ENCODE peak calls at places on chromosomes 2 and 18, in four cellular contexts. P, W, J and U are unnamed samples.
A peak's percentile ranks its signal among the peaks of the same experiment; 100 is the strongest.

GRCh38 chr18:31424383-31424988 is 23.1 kb upstream of the DSG3 start:
- DNase-seq in P (peak; percentile 33), W (no peak), J (peak; percentile 20), U (no peak)

GRCh38 chr2:151767536-151767935 is 33.3 kb upstream of the NEB start:
- DNase-seq in P (no peak), W (peak; percentile 9), J (peak; percentile 15), U (no peak)

GRCh38 chr2:187976667-187977333 is 314.9 kb upstream of the GULP1 start:
- DNase-seq in P (no peak), W (no peak), J (no peak), U (no peak)

GRCh38 chr2:28137221-28137620 is 246.7 kb downstream of the BABAM2 start:
- DNase-seq in P (no peak), W (peak; percentile 80), J (peak; percentile 86), U (no peak)

GRCh38 chr2:127420039-127420864 is 2.0 kb downstream of the PROC start:
- DNase-seq in P (no peak), W (no peak), J (no peak), U (no peak)

GRCh38 chr18:28512357-28512756 is 335.4 kb upstream of the CDH2 start:
- DNase-seq in P (peak; percentile 30), W (peak; percentile 52), J (no peak), U (no peak)

GRCh38 chr2:127619901-127620705 is 25.9 kb upstream of the GPR17 start:
- DNase-seq in P (no peak), W (no peak), J (no peak), U (peak; percentile 25)

GRCh38 chr2:196218109-196218508 is 46.7 kb upstream of the STK17B start:
- DNase-seq in P (no peak), W (no peak), J (no peak), U (no peak)

GRCh38 chr2:191500566-191501389 is 177.2 kb upstream of the NABP1 start:
- DNase-seq in P (no peak), W (no peak), J (no peak), U (no peak)

GRCh38 chr2:33216508-33217182 is 259.8 kb upstream of the RASGRP3 start:
- DNase-seq in P (no peak), W (no peak), J (peak; percentile 51), U (peak; percentile 63)

GRCh38 chr2:122210898-122211605 is 455.6 kb downstream of the TSN start:
- DNase-seq in P (no peak), W (no peak), J (no peak), U (no peak)

GRCh38 chr2:112593761-112594160 is 9.4 kb downstream of the CHCHD5 start:
- DNase-seq in P (no peak), W (no peak), J (no peak), U (no peak)

GRCh38 chr2:194385376-194385775 is 1271.7 kb upstream of the SLC39A10 start:
- DNase-seq in P (no peak), W (no peak), J (no peak), U (no peak)

GRCh38 chr2:161103451-161103831 is 56.8 kb upstream of the TANK start:
- DNase-seq in P (no peak), W (no peak), J (no peak), U (no peak)